ENCODE peak calls at places on chromosomes 16 and 17, in ten cellular contexts. L is stimulated activated CD8-positive, alpha-beta memory T cell treated with anti-CD3 and anti-CD28 coated beads, Interleukin-4, amount 100 ng/mL, for 1 hour; W is aorta; J is hippocampal formation; Q is EH; H is stimulated activated CD4-positive, alpha-beta T cell treated with anti-CD3 and anti-CD28 coated beads, Interleukin-2, amount 100 ng/mL, for 48 hours; R is NCI-H226; B is stimulated activated effector memory CD8-positive, alpha-beta T cell treated with anti-CD3 and anti-CD28 coated beads, Interleukin-12 subunit alpha, Interleukin-12 subunit beta, amount 100 ng/mL, for 72 hours; Y is dorsolateral prefrontal cortex; V is hepatic stellate cell. T is an unnamed sample.

GRCh38 chr17:73343168-73343634 is 31.4 kb upstream of the CDC42EP4 start:
- DNase-seq in L (no peak), W (peak), J (peak), Q (peak), H (no peak), R (peak), B (no peak), Y (peak), V (peak), T (peak)

GRCh38 chr16:28532940-28533647 is 5.7 kb downstream of the NUPR1 start:
- DNase-seq in L (no peak), W (no peak), J (no peak), Q (no peak), H (no peak), R (no peak), B (no peak), Y (no peak), V (no peak), T (no peak)

GRCh38 chr16:8866118-8866883 is 2.5 kb downstream of the CARHSP1 start:
- DNase-seq in L (no peak), W (no peak), J (peak), Q (peak), H (no peak), R (no peak), B (no peak), Y (no peak), V (no peak), T (no peak)

GRCh38 chr16:86531193-86531550 is 20.8 kb downstream of the FOXF1 start:
- DNase-seq in L (no peak), W (no peak), J (peak), Q (no peak), H (no peak), R (no peak), B (no peak), Y (peak), V (no peak), T (no peak)

GRCh38 chr17:8954339-8954738 is 11.2 kb downstream of the PIK3R5 start:
- DNase-seq in L (no peak), W (peak), J (no peak), Q (no peak), H (no peak), R (no peak), B (no peak), Y (no peak), V (no peak), T (no peak)

GRCh38 chr16:88069397-88070168 is 118.3 kb downstream of the BANP start:
- DNase-seq in L (no peak), W (no peak), J (no peak), Q (no peak), H (no peak), R (no peak), B (no peak), Y (peak), V (no peak), T (no peak)

GRCh38 chr17:81483085-81483861 is 29.3 kb downstream of the ACTG1 start:
- DNase-seq in L (no peak), W (no peak), J (no peak), Q (no peak), H (no peak), R (no peak), B (no peak), Y (no peak), V (no peak), T (no peak)

GRCh38 chr16:77690416-77690815 is 31.9 kb upstream of the NUDT7 start:
- DNase-seq in L (no peak), W (no peak), J (no peak), Q (no peak), H (no peak), R (no peak), B (no peak), Y (peak), V (no peak), T (no peak)

GRCh38 chr16:78437352-78437968 is 338.0 kb downstream of the WWOX start:
- DNase-seq in L (no peak), W (no peak), J (peak), Q (no peak), H (peak), R (no peak), B (peak), Y (no peak), V (peak), T (peak)

GRCh38 chr16:27717726-27718125 is 167.8 kb downstream of the KATNIP start:
- DNase-seq in L (no peak), W (no peak), J (no peak), Q (no peak), H (no peak), R (no peak), B (no peak), Y (no peak), V (no peak), T (no peak)

GRCh38 chr17:32185875-32186274 is 43.6 kb downstream of the RHOT1 start:
- DNase-seq in L (no peak), W (no peak), J (no peak), Q (peak), H (no peak), R (no peak), B (no peak), Y (no peak), V (no peak), T (peak)

GRCh38 chr16:48580925-48581500 is 29.0 kb downstream of the N4BP1 start:
- DNase-seq in L (no peak), W (no peak), J (no peak), Q (peak), H (no peak), R (peak), B (no peak), Y (no peak), V (no peak), T (no peak)

GRCh38 chr16:28259091-28259780 is 33.1 kb upstream of the SBK1 start:
- DNase-seq in L (no peak), W (no peak), J (no peak), Q (no peak), H (no peak), R (no peak), B (no peak), Y (no peak), V (no peak), T (no peak)

GRCh38 chr17:5055543-5055942 is 20.3 kb upstream of the SLC52A1 start:
- DNase-seq in L (no peak), W (no peak), J (no peak), Q (no peak), H (no peak), R (no peak), B (no peak), Y (no peak), V (no peak), T (no peak)

GRCh38 chr17:3958200-3958599 is 6.0 kb downstream of the ATP2A3 start:
- DNase-seq in L (no peak), W (no peak), J (no peak), Q (no peak), H (no peak), R (no peak), B (no peak), Y (no peak), V (no peak), T (no peak)